ENCODE peak calls at places on chromosomes 11 and 22, in six cellular contexts. One of them, this sample, is unnamed.
A peak's percentile ranks its signal among the peaks of the same experiment; 100 is the strongest.

GRCh38 chr11:114259124-114259526 is 37.1 kb upstream of the NNMT start:
- DNase-seq in prostate gland: peak; percentile 84
- DNase-seq in transverse colon: no peak
- DNase-seq in spleen: no peak
- DNase-seq in SK-N-SH: no peak
- DNase-seq in SK-N-MC: no peak
- DNase-seq in this sample: no peak

GRCh38 chr22:23696326-23696851 is 5.6 kb downstream of the RGL4 start:
- DNase-seq in prostate gland: no peak
- DNase-seq in transverse colon: peak; percentile 52
- DNase-seq in spleen: peak; percentile 93
- DNase-seq in SK-N-SH: no peak
- DNase-seq in SK-N-MC: no peak
- DNase-seq in this sample: no peak

GRCh38 chr11:102109896-102110760 is at the start of gene YAP1:
- DNase-seq in prostate gland: peak; percentile 86
- DNase-seq in transverse colon: peak; percentile 89
- DNase-seq in spleen: peak; percentile 91
- DNase-seq in SK-N-SH: peak; percentile 72
- DNase-seq in SK-N-MC: no peak
- DNase-seq in this sample: peak; percentile 95

GRCh38 chr11:70558651-70559050 is 160.3 kb downstream of the CTTN start:
- DNase-seq in prostate gland: no peak
- DNase-seq in transverse colon: no peak
- DNase-seq in spleen: no peak
- DNase-seq in SK-N-SH: no peak
- DNase-seq in SK-N-MC: no peak
- DNase-seq in this sample: no peak

GRCh38 chr11:80109031-80109430 is 668.2 kb upstream of the TENM4 start:
- DNase-seq in prostate gland: no peak
- DNase-seq in transverse colon: no peak
- DNase-seq in spleen: no peak
- DNase-seq in SK-N-SH: no peak
- DNase-seq in SK-N-MC: no peak
- DNase-seq in this sample: no peak

GRCh38 chr22:20084547-20085413 is 4.7 kb downstream of the DGCR8 start:
- DNase-seq in prostate gland: no peak
- DNase-seq in transverse colon: no peak
- DNase-seq in spleen: peak; percentile 74
- DNase-seq in SK-N-SH: peak; percentile 88
- DNase-seq in SK-N-MC: no peak
- DNase-seq in this sample: no peak

GRCh38 chr11:72085836-72086475 is 5.3 kb downstream of the LRRC51 start:
- DNase-seq in prostate gland: no peak
- DNase-seq in transverse colon: no peak
- DNase-seq in spleen: no peak
- DNase-seq in SK-N-SH: no peak
- DNase-seq in SK-N-MC: no peak
- DNase-seq in this sample: no peak

GRCh38 chr22:34760276-34761008 is 305.5 kb upstream of the ISX start:
- DNase-seq in prostate gland: no peak
- DNase-seq in transverse colon: no peak
- DNase-seq in spleen: no peak
- DNase-seq in SK-N-SH: no peak
- DNase-seq in SK-N-MC: no peak
- DNase-seq in this sample: no peak

GRCh38 chr22:30424471-30425326 is 869 bp upstream of the MTFP1 start:
- DNase-seq in prostate gland: no peak
- DNase-seq in transverse colon: peak; percentile 23
- DNase-seq in spleen: no peak
- DNase-seq in SK-N-SH: no peak
- DNase-seq in SK-N-MC: no peak
- DNase-seq in this sample: no peak

GRCh38 chr11:76667856-76668255 is 2.7 kb downstream of the LRRC32 start:
- DNase-seq in prostate gland: no peak
- DNase-seq in transverse colon: peak; percentile 6
- DNase-seq in spleen: peak; percentile 60
- DNase-seq in SK-N-SH: no peak
- DNase-seq in SK-N-MC: no peak
- DNase-seq in this sample: no peak

GRCh38 chr11:79403839-79404238 is 37.0 kb downstream of the TENM4 start:
- DNase-seq in prostate gland: no peak
- DNase-seq in transverse colon: no peak
- DNase-seq in spleen: no peak
- DNase-seq in SK-N-SH: no peak
- DNase-seq in SK-N-MC: no peak
- DNase-seq in this sample: no peak

GRCh38 chr11:123653405-123653996 is 923 bp downstream of the SCN3B start:
- DNase-seq in prostate gland: no peak
- DNase-seq in transverse colon: no peak
- DNase-seq in spleen: no peak
- DNase-seq in SK-N-SH: no peak
- DNase-seq in SK-N-MC: no peak
- DNase-seq in this sample: no peak

GRCh38 chr11:111911563-111912401 is at the start of gene CRYAB:
- DNase-seq in prostate gland: peak; percentile 96
- DNase-seq in transverse colon: peak; percentile 68
- DNase-seq in spleen: no peak
- DNase-seq in SK-N-SH: no peak
- DNase-seq in SK-N-MC: no peak
- DNase-seq in this sample: peak; percentile 98

GRCh38 chr11:34495724-34496377 is 17.7 kb downstream of the ELF5 start:
- DNase-seq in prostate gland: no peak
- DNase-seq in transverse colon: no peak
- DNase-seq in spleen: no peak
- DNase-seq in SK-N-SH: no peak
- DNase-seq in SK-N-MC: no peak
- DNase-seq in this sample: no peak

GRCh38 chr11:57711414-57712255 is at the start of gene MED19:
- DNase-seq in prostate gland: peak; percentile 89
- DNase-seq in transverse colon: peak; percentile 88
- DNase-seq in spleen: peak; percentile 95
- DNase-seq in SK-N-SH: no peak
- DNase-seq in SK-N-MC: no peak
- DNase-seq in this sample: peak; percentile 97

GRCh38 chr11:30451167-30451566 is 128.3 kb downstream of the ARL14EP start:
- DNase-seq in prostate gland: no peak
- DNase-seq in transverse colon: no peak
- DNase-seq in spleen: no peak
- DNase-seq in SK-N-SH: no peak
- DNase-seq in SK-N-MC: no peak
- DNase-seq in this sample: no peak

GRCh38 chr11:120432056-120433018 is 79.2 kb upstream of the GRIK4 start:
- DNase-seq in prostate gland: peak; percentile 66
- DNase-seq in transverse colon: no peak
- DNase-seq in spleen: no peak
- DNase-seq in SK-N-SH: no peak
- DNase-seq in SK-N-MC: peak; percentile 40
- DNase-seq in this sample: no peak

GRCh38 chr11:73346186-73346935 is 29.8 kb upstream of the RELT start:
- DNase-seq in prostate gland: no peak
- DNase-seq in transverse colon: no peak
- DNase-seq in spleen: no peak
- DNase-seq in SK-N-SH: no peak
- DNase-seq in SK-N-MC: no peak
- DNase-seq in this sample: no peak

GRCh38 chr11:87491381-87491780 is 453.6 kb downstream of the TMEM135 start:
- DNase-seq in prostate gland: no peak
- DNase-seq in transverse colon: no peak
- DNase-seq in spleen: no peak
- DNase-seq in SK-N-SH: no peak
- DNase-seq in SK-N-MC: no peak
- DNase-seq in this sample: no peak

GRCh38 chr22:31160328-31160978 is 471 bp downstream of the RNF185 start:
- DNase-seq in prostate gland: peak; percentile 17
- DNase-seq in transverse colon: peak; percentile 23
- DNase-seq in spleen: peak; percentile 79
- DNase-seq in SK-N-SH: no peak
- DNase-seq in SK-N-MC: no peak
- DNase-seq in this sample: no peak

GRCh38 chr11:125886997-125887372 is 483 bp upstream of the HYLS1 start:
- DNase-seq in prostate gland: peak; percentile 24
- DNase-seq in transverse colon: peak; percentile 34
- DNase-seq in spleen: peak; percentile 88
- DNase-seq in SK-N-SH: no peak
- DNase-seq in SK-N-MC: no peak
- DNase-seq in this sample: no peak

GRCh38 chr11:109196016-109196415 is 226.0 kb upstream of the C11orf87 start:
- DNase-seq in prostate gland: no peak
- DNase-seq in transverse colon: no peak
- DNase-seq in spleen: no peak
- DNase-seq in SK-N-SH: no peak
- DNase-seq in SK-N-MC: no peak
- DNase-seq in this sample: no peak

GRCh38 chr11:64357904-64358535 is 942 bp upstream of the RPS6KA4 start:
- DNase-seq in prostate gland: no peak
- DNase-seq in transverse colon: peak; percentile 32
- DNase-seq in spleen: no peak
- DNase-seq in SK-N-SH: peak; percentile 63
- DNase-seq in SK-N-MC: no peak
- DNase-seq in this sample: no peak

GRCh38 chr22:31308181-31308580 is 15.9 kb upstream of the PIK3IP1 start:
- DNase-seq in prostate gland: no peak
- DNase-seq in transverse colon: no peak
- DNase-seq in spleen: no peak
- DNase-seq in SK-N-SH: no peak
- DNase-seq in SK-N-MC: no peak
- DNase-seq in this sample: no peak

GRCh38 chr22:39545310-39546063 is 12.9 kb upstream of the RPS19BP1 start:
- DNase-seq in prostate gland: no peak
- DNase-seq in transverse colon: peak; percentile 47
- DNase-seq in spleen: no peak
- DNase-seq in SK-N-SH: no peak
- DNase-seq in SK-N-MC: no peak
- DNase-seq in this sample: no peak

GRCh38 chr22:46110215-46110614 is 40.1 kb upstream of the PPARA start:
- DNase-seq in prostate gland: no peak
- DNase-seq in transverse colon: no peak
- DNase-seq in spleen: no peak
- DNase-seq in SK-N-SH: no peak
- DNase-seq in SK-N-MC: no peak
- DNase-seq in this sample: no peak
- H3K36me3 ChIP-seq in prostate gland: peaks cover 9% of the 10 kb centered on the region
- H3K36me3 ChIP-seq in transverse colon: no peaks in the 10 kb centered on the region
- H3K36me3 ChIP-seq in spleen: no peaks in the 10 kb centered on the region
- H3K36me3 ChIP-seq in SK-N-SH: peaks cover 75% of the 10 kb centered on the region
- H3K36me3 ChIP-seq in SK-N-MC: peaks cover 64% of the 10 kb centered on the region
- H3K36me3 ChIP-seq in this sample: peaks cover 82% of the 10 kb centered on the region

DNA sequence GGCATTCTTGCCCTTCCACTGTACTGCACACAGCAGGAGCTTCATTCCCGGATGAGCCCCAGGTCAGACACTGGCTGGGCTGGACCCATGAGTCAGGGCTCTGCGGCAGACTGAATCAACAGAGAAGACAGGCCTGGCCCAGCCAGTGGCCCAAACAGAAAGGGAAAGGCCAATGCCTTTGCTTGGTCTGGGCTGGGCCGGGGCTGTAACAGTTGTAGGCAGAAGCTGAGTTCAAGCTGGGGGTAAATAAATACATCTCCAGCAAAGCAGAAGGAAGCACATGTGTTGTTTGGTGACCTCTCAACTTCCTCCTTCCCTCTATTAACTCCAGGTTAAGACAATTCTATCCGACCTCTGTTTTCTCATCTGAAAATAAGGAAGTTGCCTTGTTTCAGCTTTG is 1.8 kb upstream of the SMIM35 start:
- DNase-seq in prostate gland: no peak
- DNase-seq in transverse colon: peak; percentile 63
- DNase-seq in spleen: peak; percentile 80
- DNase-seq in SK-N-SH: no peak
- DNase-seq in SK-N-MC: no peak
- DNase-seq in this sample: no peak
- TF ChIP-seq POLR2AphosphoS5 in prostate gland: no peak
- TF ChIP-seq POLR2AphosphoS5 in transverse colon: no peak
- TF ChIP-seq POLR2AphosphoS5 in spleen: no peak
- TF ChIP-seq POLR2AphosphoS5 in SK-N-SH: no peak
- TF ChIP-seq POLR2AphosphoS5 in SK-N-MC: no peak
- TF ChIP-seq POLR2AphosphoS5 in this sample: no peak

DNA sequence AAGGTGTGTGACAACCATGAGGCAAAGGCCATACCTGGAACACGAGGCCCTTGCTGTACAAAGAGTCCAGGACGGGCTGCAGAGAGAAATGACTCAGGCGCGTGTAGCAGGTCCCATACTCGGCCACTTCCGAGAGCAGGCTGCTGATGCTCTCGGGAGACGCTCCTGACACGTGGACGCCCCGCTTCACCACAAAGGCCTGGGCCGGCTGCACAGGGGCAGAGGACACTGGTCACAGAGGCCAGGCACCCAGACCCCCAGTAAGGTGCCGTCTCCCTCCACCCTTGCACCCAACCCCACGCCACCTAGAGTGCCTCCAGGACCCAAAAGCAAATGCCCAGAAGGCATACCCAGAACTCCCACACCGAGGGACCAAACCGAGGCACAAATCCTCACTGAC is 15.5 kb downstream of the TUBGCP6 start:
- DNase-seq in prostate gland: no peak
- DNase-seq in transverse colon: no peak
- DNase-seq in spleen: no peak
- DNase-seq in SK-N-SH: no peak
- DNase-seq in SK-N-MC: no peak
- DNase-seq in this sample: no peak
- H3K36me3 ChIP-seq in prostate gland: no peaks in the 10 kb centered on the region
- H3K36me3 ChIP-seq in transverse colon: no peaks in the 10 kb centered on the region
- H3K36me3 ChIP-seq in spleen: no peaks in the 10 kb centered on the region
- H3K36me3 ChIP-seq in SK-N-SH: no peaks in the 10 kb centered on the region
- H3K36me3 ChIP-seq in SK-N-MC: no peaks in the 10 kb centered on the region
- H3K36me3 ChIP-seq in this sample: peaks cover 35% of the 10 kb centered on the region

GRCh38 chr11:36453678-36454077 is 56.4 kb downstream of the TRAF6 start:
- DNase-seq in prostate gland: no peak
- DNase-seq in transverse colon: no peak
- DNase-seq in spleen: no peak
- DNase-seq in SK-N-SH: no peak
- DNase-seq in SK-N-MC: no peak
- DNase-seq in this sample: no peak

GRCh38 chr11:36451045-36451444 is 59.0 kb downstream of the TRAF6 start:
- DNase-seq in prostate gland: no peak
- DNase-seq in transverse colon: no peak
- DNase-seq in spleen: no peak
- DNase-seq in SK-N-SH: no peak
- DNase-seq in SK-N-MC: no peak
- DNase-seq in this sample: no peak

GRCh38 chr11:36452987-36453386 is 57.1 kb downstream of the TRAF6 start:
- DNase-seq in prostate gland: no peak
- DNase-seq in transverse colon: no peak
- DNase-seq in spleen: no peak
- DNase-seq in SK-N-SH: no peak
- DNase-seq in SK-N-MC: no peak
- DNase-seq in this sample: no peak

GRCh38 chr11:36451681-36452080 is 58.4 kb downstream of the TRAF6 start:
- DNase-seq in prostate gland: no peak
- DNase-seq in transverse colon: no peak
- DNase-seq in spleen: no peak
- DNase-seq in SK-N-SH: no peak
- DNase-seq in SK-N-MC: no peak
- DNase-seq in this sample: no peak

DNA sequence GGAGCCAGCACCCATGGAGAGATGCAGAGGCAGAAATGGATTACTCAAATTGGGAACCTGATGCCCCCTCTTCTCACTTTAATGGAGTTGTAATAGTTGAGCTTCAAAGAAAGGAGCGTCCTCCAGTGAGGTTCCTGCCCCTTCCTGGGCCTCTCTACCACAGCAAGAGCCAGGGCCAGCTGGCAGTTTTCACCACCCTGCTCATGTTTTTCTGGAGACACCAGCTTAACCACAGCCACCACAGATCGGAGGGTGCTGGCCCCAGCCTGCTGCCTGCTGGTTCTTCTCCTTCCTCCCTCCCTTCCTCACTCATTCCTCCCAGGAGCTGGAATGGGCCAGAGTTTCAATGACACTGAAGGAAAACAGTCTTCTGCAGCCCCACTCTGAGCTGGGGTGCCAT is 57.8 kb downstream of the TRAF6 start:
- DNase-seq in prostate gland: no peak
- DNase-seq in transverse colon: no peak
- DNase-seq in spleen: no peak
- DNase-seq in SK-N-SH: no peak
- DNase-seq in SK-N-MC: no peak
- DNase-seq in this sample: no peak
- TF ChIP-seq POLR2AphosphoS5 in prostate gland: no peak
- TF ChIP-seq POLR2AphosphoS5 in transverse colon: no peak
- TF ChIP-seq POLR2AphosphoS5 in spleen: peak; percentile 50
- TF ChIP-seq POLR2AphosphoS5 in SK-N-SH: no peak
- TF ChIP-seq POLR2AphosphoS5 in SK-N-MC: no peak
- TF ChIP-seq POLR2AphosphoS5 in this sample: no peak

This sample was measured in esophagus muscularis mucosa.